ENCODE peak calls at places on chromosome 6, in five cellular contexts. G, R, X, N and S are unnamed samples. For H3K4me1, the result is how much of the 10 kb centered on the place peaks cover.

GRCh38 chr6:6858533-6858982 is 249.2 kb upstream of the RREB1 start:
- DNase-seq in X (no peak), N (no peak), G (no peak), R (no peak), S (no peak)

GRCh38 chr6:9851541-9852380 is 563.1 kb downstream of the TFAP2A start:
- DNase-seq in X (peak), N (peak), G (no peak), R (no peak), S (no peak)

GRCh38 chr6:152185158-152185574 is 377.7 kb downstream of the ESR1 start:
- DNase-seq in X (no peak), R (peak), G (no peak), N (no peak), S (no peak)

GRCh38 chr6:75204959-75205775 is 686 bp downstream of the COL12A1 start:
- DNase-seq in R (no peak), N (peak), G (no peak), X (peak), S (peak)

GRCh38 chr6:46993846-46994245 is 48.3 kb downstream of the ADGRF1 start:
- DNase-seq in N (peak), G (no peak), X (no peak), R (no peak), S (no peak)

GRCh38 chr6:108621117-108621516 is 60.4 kb downstream of the FOXO3 start:
- DNase-seq in G (peak), N (peak), R (no peak), X (peak), S (no peak)

GRCh38 chr6:111623046-111623718 is 17.5 kb upstream of the TRAF3IP2 start:
- DNase-seq in R (no peak), X (no peak), N (no peak), G (no peak), S (peak)

GRCh38 chr6:156410649-156411048 is 366.5 kb upstream of the ARID1B start:
- DNase-seq in X (no peak), R (no peak), N (peak), G (no peak), S (no peak)

GRCh38 chr6:43971776-43972126 is 155.5 kb downstream of the MRPL14 start:
- DNase-seq in R (no peak), X (no peak), N (no peak), G (no peak), S (no peak)

GRCh38 chr6:75267461-75267860 is 17.1 kb downstream of the TMEM30A start:
- DNase-seq in N (no peak), G (no peak), X (no peak), R (no peak), S (no peak)

GRCh38 chr6:84227044-84227433 is 404 bp downstream of the CEP162 start:
- DNase-seq in X (no peak), N (no peak), G (no peak), R (no peak), S (peak)

GRCh38 chr6:29647927-29648642 is 8.8 kb upstream of the MOG start:
- DNase-seq in X (peak), N (peak), R (peak), G (no peak), S (no peak)

DNA sequence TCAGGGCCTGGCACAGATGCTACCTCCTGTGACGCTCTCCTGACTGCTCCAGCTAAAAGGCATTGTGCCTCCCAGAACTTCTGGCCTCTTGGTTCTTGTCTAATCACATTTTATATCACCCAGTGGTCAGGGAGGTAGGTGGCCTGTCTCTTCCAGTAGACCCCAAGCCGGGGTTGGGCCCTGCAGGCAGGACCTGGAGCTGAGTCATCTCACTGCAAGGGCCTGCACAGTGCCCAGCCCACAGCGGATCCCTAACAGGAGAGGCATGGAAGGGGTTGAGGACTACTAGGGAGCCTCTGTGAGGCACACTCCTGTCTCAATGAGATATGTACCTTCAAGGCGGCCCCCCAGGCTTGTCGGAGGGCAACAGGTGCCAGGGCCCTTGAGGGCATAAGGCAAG is 6.4 kb downstream of the LEMD2 start:
- DNase-seq in G (no peak), N (no peak), X (no peak), R (no peak), S (no peak)
- H3K4me1 ChIP-seq in G (under half), N (under half), X (under half), R (under half), S (under half)

DNA sequence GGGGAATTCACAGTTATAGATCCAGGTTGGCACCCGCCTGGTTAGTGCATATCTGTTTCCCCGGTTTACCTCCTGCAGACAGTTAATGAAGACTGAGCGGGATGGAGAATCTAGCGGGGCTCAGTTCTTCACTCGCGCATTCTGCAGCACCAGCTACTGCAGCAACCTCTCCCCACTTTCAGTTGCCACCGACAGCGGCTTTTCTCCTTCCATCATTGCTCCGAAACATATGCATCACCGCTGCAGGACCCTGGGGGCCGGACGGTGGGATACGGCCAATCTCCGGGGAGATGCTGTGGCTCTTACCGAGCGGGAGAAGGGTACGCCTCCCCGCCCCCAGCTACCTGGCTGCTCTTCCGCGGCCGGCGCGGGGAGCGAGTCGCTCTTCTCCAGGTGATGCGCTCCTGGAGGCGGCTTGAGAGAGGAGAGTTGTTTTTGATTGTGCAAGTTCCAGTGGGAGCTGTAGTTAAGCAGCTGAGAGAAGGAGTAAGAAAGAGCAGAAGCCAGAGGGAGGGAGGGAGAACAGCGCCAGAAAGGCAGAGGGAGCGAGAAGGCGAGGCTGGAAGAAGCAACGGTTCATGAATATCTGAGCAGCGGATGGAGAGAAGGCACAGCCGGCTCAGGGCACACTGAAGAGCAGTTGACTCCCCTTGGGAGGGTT is at the start of gene SGK1:
- DNase-seq in R (no peak), N (peak), X (peak), G (peak), S (peak)
- TF ChIP-seq CTCF in R (no peak), N (no peak), X (no peak), G (no peak), S (no peak)

DNA sequence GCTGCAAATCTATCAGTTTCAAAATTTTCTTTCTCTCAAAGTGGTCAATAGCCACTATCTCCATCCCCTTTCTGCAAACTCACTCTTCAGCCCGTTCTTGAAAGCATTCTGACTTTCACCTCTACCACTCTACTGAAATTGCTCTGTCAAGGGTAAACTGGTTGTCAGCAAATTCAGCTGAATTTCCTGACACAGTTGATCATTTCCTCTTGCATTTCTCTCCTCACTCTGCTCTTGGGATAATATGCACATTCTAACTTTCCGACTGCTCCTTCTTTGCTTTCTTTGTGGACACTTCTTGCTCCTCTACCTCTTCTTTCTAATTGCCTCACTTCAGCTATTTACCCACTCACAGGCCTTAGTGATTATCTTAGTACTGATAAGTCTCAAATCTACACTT is 73.7 kb upstream of the TINAG start:
- DNase-seq in N (no peak), X (no peak), G (no peak), R (no peak), S (no peak)
- H3K4me3 ChIP-seq in N (no peak), X (no peak), G (no peak), R (no peak), S (no peak)

GRCh38 chr6:149366237-149366921 is 33.7 kb upstream of the SUMO4 start:
- DNase-seq in R (no peak), X (no peak), N (no peak), G (no peak), S (no peak)
- H3K4me1 ChIP-seq in R (under half), X (under half), N (under half), G (under half), S (under half)

GRCh38 chr6:40395066-40395697 is 192.0 kb downstream of the LRFN2 start:
- DNase-seq in N (peak), X (no peak), G (peak), R (no peak), S (no peak)
- TF ChIP-seq CTCF in N (no peak), X (no peak), G (no peak), R (no peak), S (no peak)

GRCh38 chr6:159760602-159761057 is 1.2 kb upstream of the ACAT2 start:
- DNase-seq in G (no peak), R (no peak), N (peak), X (peak), S (no peak)
- H3K4me3 ChIP-seq in G (no peak), R (peak), N (peak), X (peak), S (no peak)

GRCh38 chr6:52576392-52577021 is 353 bp downstream of the TRAM2 start:
- DNase-seq in X (peak), G (peak), R (peak), N (peak), S (peak)

GRCh38 chr6:52576054-52576391 is 837 bp downstream of the TRAM2 start:
- DNase-seq in R (no peak), G (peak), X (no peak), N (no peak), S (no peak)

GRCh38 chr6:52579006-52579660 is 2.3 kb upstream of the TRAM2 start:
- DNase-seq in R (no peak), N (no peak), X (no peak), G (no peak), S (no peak)

GRCh38 chr6:52577022-52577777 is at the start of gene TRAM2:
- DNase-seq in R (peak), N (peak), G (peak), X (peak), S (peak)

GRCh38 chr6:52577778-52578473 is 1.1 kb upstream of the TRAM2 start:
- DNase-seq in R (no peak), N (no peak), G (no peak), X (no peak), S (no peak)
- H3K4me1 ChIP-seq in R (under half), N (under half), G (under half), X (under half), S (under half)

DNA sequence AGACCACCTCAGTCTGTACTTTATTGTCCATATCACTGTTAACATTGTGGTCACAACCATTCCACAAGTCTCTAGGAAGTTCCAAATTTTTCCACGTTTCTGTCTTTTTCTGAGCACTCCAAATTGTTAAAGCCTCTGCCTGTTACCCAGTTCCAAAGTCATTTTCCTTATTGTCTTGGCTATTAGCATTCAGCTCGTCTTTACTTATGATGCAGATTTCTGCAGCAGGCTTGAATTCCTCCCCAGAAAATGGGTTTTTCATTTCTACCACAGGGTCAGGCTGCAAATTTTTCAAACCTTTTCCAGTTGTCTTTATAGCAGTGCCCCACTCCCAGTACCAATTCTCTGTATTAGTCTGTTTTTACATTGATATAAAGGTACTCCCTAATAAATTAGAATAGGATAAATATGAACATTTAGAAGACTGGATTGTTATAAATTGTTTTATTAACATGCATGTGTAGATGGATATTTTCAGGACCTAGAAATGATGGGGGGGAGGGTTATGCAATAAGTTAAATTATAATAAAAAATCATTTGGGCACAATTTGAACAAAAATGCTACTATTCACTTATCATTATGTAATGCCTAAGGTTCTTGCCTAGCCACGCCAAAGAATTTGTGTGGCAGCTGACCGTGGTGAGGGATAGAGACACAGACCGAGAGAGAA is 595.3 kb upstream of the ADGRB3 start:
- DNase-seq in R (no peak), G (no peak), N (no peak), X (no peak), S (no peak)
- TF ChIP-seq CTCF in R (no peak), G (no peak), N (no peak), X (no peak), S (no peak)